ENCODE peak calls at places on chromosomes 6 and 20, in nine cellular contexts. One of them, this sample, is unnamed.
A peak's percentile ranks its signal among the peaks of the same experiment; 100 is the strongest.

GRCh38 chr6:117515326-117515725 is 32.9 kb downstream of the DCBLD1 start:
- DNase-seq in uterus: no peak
- DNase-seq in coronary artery: no peak
- DNase-seq in kidney epithelial cell: no peak
- DNase-seq in GM23248: no peak
- DNase-seq in head of caudate nucleus: no peak
- DNase-seq in neural crest cell: no peak
- DNase-seq in aorta: no peak
- DNase-seq in glomerular endothelial cell: no peak
- DNase-seq in this sample: no peak

GRCh38 chr6:157364705-157365104 is 16.3 kb upstream of the ZDHHC14 start:
- DNase-seq in uterus: no peak
- DNase-seq in coronary artery: no peak
- DNase-seq in kidney epithelial cell: no peak
- DNase-seq in GM23248: peak; percentile 49
- DNase-seq in head of caudate nucleus: no peak
- DNase-seq in neural crest cell: no peak
- DNase-seq in aorta: no peak
- DNase-seq in glomerular endothelial cell: no peak
- DNase-seq in this sample: no peak

GRCh38 chr6:125224236-125224861 is 70.8 kb downstream of the TPD52L1 start:
- DNase-seq in uterus: no peak
- DNase-seq in coronary artery: no peak
- DNase-seq in kidney epithelial cell: no peak
- DNase-seq in GM23248: no peak
- DNase-seq in head of caudate nucleus: no peak
- DNase-seq in neural crest cell: no peak
- DNase-seq in aorta: no peak
- DNase-seq in glomerular endothelial cell: no peak
- DNase-seq in this sample: no peak

GRCh38 chr6:105029581-105029980 is 72.7 kb downstream of the LIN28B start:
- DNase-seq in uterus: no peak
- DNase-seq in coronary artery: no peak
- DNase-seq in kidney epithelial cell: no peak
- DNase-seq in GM23248: no peak
- DNase-seq in head of caudate nucleus: no peak
- DNase-seq in neural crest cell: no peak
- DNase-seq in aorta: no peak
- DNase-seq in glomerular endothelial cell: no peak
- DNase-seq in this sample: no peak

GRCh38 chr20:36128463-36129176 is 25.9 kb upstream of the EPB41L1 start:
- DNase-seq in uterus: no peak
- DNase-seq in coronary artery: no peak
- DNase-seq in kidney epithelial cell: peak; percentile 60
- DNase-seq in GM23248: peak; percentile 95
- DNase-seq in head of caudate nucleus: no peak
- DNase-seq in neural crest cell: no peak
- DNase-seq in aorta: no peak
- DNase-seq in glomerular endothelial cell: no peak
- DNase-seq in this sample: no peak

GRCh38 chr6:44076016-44076365 is 51.3 kb downstream of the MRPL14 start:
- DNase-seq in uterus: no peak
- DNase-seq in coronary artery: no peak
- DNase-seq in kidney epithelial cell: no peak
- DNase-seq in GM23248: no peak
- DNase-seq in head of caudate nucleus: no peak
- DNase-seq in neural crest cell: no peak
- DNase-seq in aorta: no peak
- DNase-seq in glomerular endothelial cell: no peak
- DNase-seq in this sample: no peak

GRCh38 chr20:35702051-35702823 is 3.0 kb downstream of the ROMO1 start:
- DNase-seq in uterus: peak; percentile 3
- DNase-seq in coronary artery: no peak
- DNase-seq in kidney epithelial cell: no peak
- DNase-seq in GM23248: peak; percentile 86
- DNase-seq in head of caudate nucleus: no peak
- DNase-seq in neural crest cell: no peak
- DNase-seq in aorta: peak; percentile 65
- DNase-seq in glomerular endothelial cell: no peak
- DNase-seq in this sample: no peak

GRCh38 chr6:166488081-166488685 is 98.3 kb downstream of the RAMACL start:
- DNase-seq in uterus: no peak
- DNase-seq in coronary artery: no peak
- DNase-seq in kidney epithelial cell: no peak
- DNase-seq in GM23248: peak; percentile 19
- DNase-seq in head of caudate nucleus: no peak
- DNase-seq in neural crest cell: no peak
- DNase-seq in aorta: no peak
- DNase-seq in glomerular endothelial cell: peak; percentile 90
- DNase-seq in this sample: peak; percentile 61

GRCh38 chr20:17612975-17613327 is 43.1 kb downstream of the DSTN start:
- DNase-seq in uterus: no peak
- DNase-seq in coronary artery: peak; percentile 74
- DNase-seq in kidney epithelial cell: no peak
- DNase-seq in GM23248: no peak
- DNase-seq in head of caudate nucleus: no peak
- DNase-seq in neural crest cell: no peak
- DNase-seq in aorta: no peak
- DNase-seq in glomerular endothelial cell: no peak
- DNase-seq in this sample: no peak